ENCODE peak calls at places on chromosome 13, in nine cellular contexts. G is NCI-H345, D is EH, M is H54, L is dermis blood vessel endothelial cell, N is skeletal muscle cell, P is foreskin fibroblast, C is testis, H is ELF-1. X is an unnamed sample.

GRCh38 chr13:31204592-31204991 is 4.8 kb downstream of the B3GLCT start:
- DNase-seq in G (no peak), D (peak; percentile 79), M (peak; percentile 56), L (peak; percentile 68), N (no peak), P (peak; percentile 82), C (no peak), H (no peak), X (peak; percentile 64)

GRCh38 chr13:36758345-36758744 is 60.7 kb upstream of the RFXAP start:
- DNase-seq in G (peak; percentile 76), D (no peak), M (no peak), L (no peak), N (no peak), P (no peak), C (peak; percentile 50), H (no peak), X (no peak)

GRCh38 chr13:46667687-46668281 is 114.8 kb downstream of the LRCH1 start:
- DNase-seq in G (no peak), D (no peak), M (no peak), L (peak; percentile 34), N (no peak), P (no peak), C (no peak), H (no peak), X (no peak)

GRCh38 chr13:76148926-76149325 is 512.8 kb downstream of the LMO7 start:
- DNase-seq in G (no peak), D (peak; percentile 87), M (no peak), L (no peak), N (peak; percentile 54), P (peak; percentile 88), C (no peak), H (peak; percentile 3), X (no peak)

GRCh38 chr13:113881614-113882265 is 17.9 kb upstream of the GAS6 start:
- DNase-seq in G (peak; percentile 28), D (no peak), M (no peak), L (peak; percentile 60), N (no peak), P (peak; percentile 12), C (no peak), H (no peak), X (no peak)

GRCh38 chr13:66617786-66618185 is 612.4 kb downstream of the PCDH9 start:
- DNase-seq in G (no peak), D (no peak), M (no peak), L (no peak), N (no peak), P (no peak), C (no peak), H (peak; percentile 9), X (no peak)

GRCh38 chr13:80082396-80083096 is 258.4 kb downstream of the SPRY2 start:
- DNase-seq in G (no peak), D (peak; percentile 80), M (no peak), L (peak; percentile 27), N (no peak), P (peak; percentile 68), C (no peak), H (no peak), X (no peak)

GRCh38 chr13:29594310-29594709 is 1.2 kb downstream of the SLC7A1 start:
- DNase-seq in G (peak; percentile 33), D (peak; percentile 87), M (peak; percentile 36), L (peak; percentile 70), N (peak; percentile 67), P (peak; percentile 80), C (peak; percentile 49), H (no peak), X (peak; percentile 67)

GRCh38 chr13:45361596-45362206 is 20.7 kb upstream of the TPT1 start:
- DNase-seq in G (no peak), D (peak; percentile 49), M (peak; percentile 55), L (no peak), N (no peak), P (peak; percentile 81), C (no peak), H (peak; percentile 82), X (peak; percentile 87)

GRCh38 chr13:89602655-89603054 is 1744.8 kb upstream of the MIR17HG start:
- DNase-seq in G (no peak), D (no peak), M (no peak), L (no peak), N (no peak), P (no peak), C (no peak), H (no peak), X (no peak)

GRCh38 chr13:51806571-51806970 is 2.6 kb upstream of the DHRS12 start:
- DNase-seq in G (no peak), D (peak; percentile 25), M (no peak), L (peak; percentile 72), N (no peak), P (peak; percentile 54), C (no peak), H (no peak), X (no peak)

GRCh38 chr13:26168276-26168814 is 53.8 kb downstream of the RNF6 start:
- DNase-seq in G (no peak), D (peak; percentile 55), M (no peak), L (no peak), N (no peak), P (peak; percentile 40), C (no peak), H (peak; percentile 43), X (no peak)

GRCh38 chr13:113205428-113205931 is 3.0 kb downstream of the PCID2 start:
- DNase-seq in G (no peak), D (peak; percentile 38), M (no peak), L (peak; percentile 72), N (no peak), P (peak; percentile 51), C (no peak), H (no peak), X (no peak)

GRCh38 chr13:75705395-75705794 is 69.3 kb downstream of the LMO7 start:
- DNase-seq in G (no peak), D (peak; percentile 67), M (no peak), L (peak; percentile 68), N (no peak), P (peak; percentile 72), C (no peak), H (no peak), X (peak; percentile 84)